ENCODE peak calls at places on chromosomes 6 and 20, in six cellular contexts. C is fibroblast of lung, G is astrocyte of the spinal cord, S is PC-3, M is tibial nerve, P is MM.1S. K is an unnamed sample.

GRCh38 chr20:31537859-31538245 is 23.6 kb downstream of the HM13 start:
- DNase-seq in M (no peak), S (no peak), G (no peak), P (no peak), C (no peak), K (no peak)

GRCh38 chr6:87473419-87473903 is 687 bp downstream of the SLC35A1 start:
- DNase-seq in C (peak), S (peak), G (peak), M (peak), P (peak), K (peak)

GRCh38 chr6:25927721-25928359 is 2.7 kb downstream of the SLC17A2 start:
- DNase-seq in P (no peak), C (peak), S (no peak), G (peak), M (no peak), K (no peak)

GRCh38 chr20:24616258-24617079 is 147.0 kb downstream of the SYNDIG1 start:
- DNase-seq in S (no peak), M (no peak), G (no peak), C (no peak), P (no peak), K (no peak)

GRCh38 chr20:19275630-19276071 is 63.2 kb downstream of the SLC24A3 start:
- DNase-seq in S (no peak), G (no peak), M (peak), P (no peak), C (peak), K (peak)

GRCh38 chr6:16747232-16748027 is 13.8 kb downstream of the ATXN1 start:
- DNase-seq in G (peak), C (peak), S (peak), M (no peak), P (no peak), K (peak)

GRCh38 chr6:52649521-52649920 is 21.4 kb upstream of the TMEM14A start:
- DNase-seq in C (no peak), S (no peak), G (no peak), P (no peak), M (no peak), K (no peak)

GRCh38 chr20:10708342-10709185 is 34.8 kb upstream of the JAG1 start:
- DNase-seq in M (no peak), P (no peak), G (peak), C (peak), S (peak), K (peak)

GRCh38 chr6:111994791-111995190 is 59.1 kb upstream of the CCN6 start:
- DNase-seq in M (no peak), C (no peak), S (no peak), P (no peak), G (no peak), K (no peak)

GRCh38 chr6:123965894-123966293 is 162.2 kb downstream of the NKAIN2 start:
- DNase-seq in S (peak), M (no peak), P (no peak), G (peak), C (peak), K (no peak)

GRCh38 chr6:14857501-14857900 is 388.4 kb upstream of the JARID2 start:
- DNase-seq in P (no peak), C (no peak), G (no peak), S (no peak), M (no peak), K (no peak)

GRCh38 chr20:20139403-20139802 is 87.1 kb downstream of the CFAP61 start:
- DNase-seq in M (no peak), C (no peak), G (no peak), P (no peak), S (no peak), K (no peak)

GRCh38 chr6:1801401-1801800 is 191.7 kb downstream of the FOXC1 start:
- DNase-seq in P (no peak), S (no peak), M (no peak), G (no peak), C (no peak), K (no peak)

GRCh38 chr20:34512955-34513419 is 3.2 kb upstream of the DYNLRB1 start:
- DNase-seq in C (no peak), G (no peak), P (no peak), S (peak), M (no peak), K (no peak)

DNA sequence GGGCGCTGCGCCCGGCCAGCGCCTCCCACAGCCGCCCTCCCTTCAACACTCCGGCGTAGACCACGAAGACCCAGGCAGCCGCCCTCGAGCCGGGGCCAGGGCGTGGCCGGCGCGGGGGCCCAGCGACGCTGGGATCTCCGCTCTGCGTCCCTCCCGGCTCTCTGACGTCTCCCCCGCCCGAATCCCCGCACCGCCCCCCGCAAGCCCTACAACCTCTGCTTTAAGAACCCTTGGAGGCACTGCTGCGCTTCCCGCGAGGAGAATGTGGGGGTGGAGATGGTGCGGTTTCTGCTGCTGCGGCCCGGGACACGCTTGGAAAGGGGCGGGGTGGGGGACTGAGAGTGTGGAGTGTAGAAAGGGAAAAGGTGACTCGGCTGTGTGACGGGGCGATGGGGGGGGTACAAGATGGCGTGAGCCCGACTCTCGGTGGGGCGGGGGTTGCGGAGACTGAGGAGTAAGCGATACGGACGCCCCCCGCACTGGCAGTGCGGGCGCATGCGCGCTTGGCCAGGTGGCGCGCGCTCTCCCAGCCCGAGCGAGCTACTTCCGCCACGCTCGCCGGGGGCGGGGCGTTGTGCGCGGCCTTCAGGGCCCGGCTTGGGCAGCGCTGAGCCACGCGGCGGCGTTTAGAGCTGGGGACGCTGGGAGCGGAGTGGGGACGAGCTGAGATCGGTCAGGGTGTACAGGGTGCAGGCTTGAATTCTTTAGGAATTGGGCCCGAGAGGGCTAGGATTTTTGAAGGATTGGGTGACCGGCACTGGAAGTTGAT is at the start of gene SUPT3H:
- DNase-seq in C (peak), M (peak), P (peak), G (peak), S (peak), K (peak)
- TF ChIP-seq CTCF in C (peak), M (peak), P (peak), G (peak), S (peak), K (peak)

GRCh38 chr20:56373942-56374341 is 15.2 kb downstream of the FAM210B start:
- DNase-seq in G (peak), S (peak), P (no peak), C (peak), M (no peak), K (peak)
- H3K4me3 ChIP-seq in G (no peak), S (no peak), P (no peak), C (no peak), M (no peak), K (no peak)

DNA sequence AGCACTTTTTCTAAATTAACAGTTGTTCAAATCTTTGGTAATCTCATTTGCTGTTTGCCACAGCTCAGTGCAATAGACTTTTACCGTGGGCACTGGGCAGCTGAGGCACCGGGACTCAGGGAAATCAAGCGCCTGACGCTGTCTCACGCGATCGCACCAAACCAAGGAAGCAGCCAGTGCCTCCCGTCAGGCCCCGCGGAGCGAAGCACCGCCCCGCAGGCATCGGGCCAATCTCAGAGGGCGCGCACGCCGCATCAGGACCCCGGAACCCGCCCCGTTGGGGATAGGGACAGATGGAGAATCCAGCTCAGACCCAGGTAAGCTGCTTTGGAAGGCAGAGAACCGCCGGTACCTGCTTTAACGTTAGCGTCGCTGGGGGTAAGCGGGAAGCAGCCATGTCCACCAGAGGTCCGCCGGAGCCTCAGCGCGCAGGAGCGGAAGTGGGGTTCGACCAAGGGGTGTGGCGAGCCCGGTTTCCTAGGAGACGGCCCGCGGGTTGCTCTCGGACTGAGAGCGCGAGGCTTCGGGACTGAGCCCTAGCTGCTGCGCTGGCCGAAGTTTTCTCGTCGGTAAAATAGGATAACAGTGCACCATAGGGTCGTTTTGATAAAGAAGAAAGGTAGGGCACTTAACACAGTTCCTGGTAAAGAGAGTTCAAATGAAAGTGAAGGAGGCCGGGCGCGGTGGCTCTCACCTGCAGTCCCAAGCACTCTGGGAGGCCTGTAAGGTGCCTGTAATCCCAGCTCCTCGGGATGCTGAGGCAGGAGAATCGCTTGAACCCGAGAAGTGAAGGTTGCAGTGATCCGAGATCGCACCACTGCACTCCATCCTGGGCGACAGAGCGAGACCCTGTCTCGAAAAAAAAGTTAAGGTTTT is at the start of gene LYRM2:
- DNase-seq in P (peak), C (peak), S (peak), M (peak), G (peak), K (peak)
- TF ChIP-seq CTCF in P (no peak), C (no peak), S (no peak), M (peak), G (peak), K (no peak)

DNA sequence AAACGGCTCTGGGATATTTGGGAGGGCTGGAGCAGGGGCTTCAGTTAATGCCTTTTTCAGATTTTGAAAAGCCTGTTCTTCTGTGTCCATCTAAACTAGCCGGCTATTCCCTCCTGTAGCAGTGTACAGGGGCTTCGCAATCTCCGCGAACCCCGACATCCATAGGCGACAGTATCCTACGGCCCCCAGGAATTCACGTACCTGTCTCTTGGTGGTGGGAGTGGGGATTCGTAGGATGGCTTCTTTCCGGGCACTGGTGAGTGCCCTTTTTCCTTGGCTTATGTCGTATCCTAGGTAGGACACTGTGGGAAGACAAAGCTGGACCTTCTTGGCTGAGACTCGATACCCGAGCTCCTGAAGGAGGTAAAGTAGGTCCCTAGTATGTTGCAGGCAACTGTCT is 153.1 kb downstream of the TRIM27 start:
- DNase-seq in G (no peak), S (no peak), M (no peak), P (no peak), C (no peak), K (no peak)
- H3K4me3 ChIP-seq in G (no peak), S (no peak), M (no peak), P (no peak), C (no peak), K (no peak)

GRCh38 chr20:576156-576555 is 32.6 kb upstream of the CSNK2A1 start:
- DNase-seq in S (no peak), M (no peak), C (no peak), P (no peak), G (no peak), K (no peak)

GRCh38 chr20:573414-574296 is 30.1 kb upstream of the CSNK2A1 start:
- DNase-seq in C (no peak), M (no peak), G (no peak), P (no peak), S (no peak), K (no peak)

GRCh38 chr20:575230-575629 is 31.6 kb upstream of the CSNK2A1 start:
- DNase-seq in P (no peak), M (no peak), C (no peak), G (no peak), S (no peak), K (no peak)

GRCh38 chr20:574297-574942 is 30.8 kb upstream of the CSNK2A1 start:
- DNase-seq in S (no peak), C (no peak), P (no peak), G (no peak), M (no peak), K (no peak)

GRCh38 chr20:577167-577791 is 32.8 kb downstream of the TCF15 start:
- DNase-seq in S (peak), C (no peak), G (no peak), M (no peak), P (no peak), K (peak)
- TF ChIP-seq CTCF in S (peak), C (peak), G (peak), M (no peak), P (no peak), K (peak)

GRCh38 chr6:136763716-136764521 is 28.4 kb downstream of the MAP3K5 start:
- DNase-seq in M (no peak), P (peak), S (no peak), C (no peak), G (no peak), K (no peak)
- H3K4me3 ChIP-seq in M (no peak), P (peak), S (no peak), C (no peak), G (no peak), K (no peak)

DNA sequence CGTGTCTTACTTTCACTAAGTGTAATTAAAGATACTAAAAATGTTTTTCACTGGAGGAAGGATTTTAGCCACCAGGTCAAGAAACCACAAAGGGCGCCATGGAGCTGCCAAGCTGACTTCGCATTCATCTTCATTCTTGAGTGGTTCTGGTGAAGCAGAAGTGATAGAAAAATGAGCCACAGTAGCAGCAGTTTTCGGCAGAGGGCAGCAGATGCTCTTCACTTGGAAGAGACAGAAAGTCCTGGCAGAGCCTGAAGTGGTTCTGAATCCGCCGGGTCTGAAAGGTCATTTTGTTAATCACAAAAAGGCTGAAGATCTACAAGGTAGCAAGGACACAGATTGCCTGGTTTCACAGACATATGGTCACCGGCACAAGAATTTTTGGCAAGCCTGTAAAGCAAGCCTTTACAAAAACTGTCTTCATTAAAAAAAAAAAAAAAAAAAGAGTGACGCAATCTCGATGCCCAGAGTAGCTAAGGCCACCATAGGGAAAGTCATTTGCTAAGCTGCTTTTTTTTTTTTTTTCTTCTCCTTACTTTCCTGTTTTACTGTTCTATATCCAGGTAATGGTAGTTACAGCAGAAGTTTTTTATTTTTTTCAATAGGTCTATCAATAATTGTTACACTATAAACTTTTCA is 345.1 kb upstream of the AGPAT4 start:
- DNase-seq in P (peak), S (peak), M (no peak), C (peak), G (peak), K (peak)
- TF ChIP-seq CTCF in P (peak), S (peak), M (peak), C (peak), G (peak), K (peak)

K was measured in foreskin fibroblast.